ENCODE peak calls at places on chromosomes 1 and 21, in six cellular contexts. One of them, this sample, is unnamed.

GRCh38 chr1:177469519-177469918 is 298.8 kb downstream of the BRINP2 start:
- DNase-seq in esophagus muscularis mucosa: no peak
- DNase-seq in A549: no peak
- DNase-seq in neural crest cell: no peak
- DNase-seq in WERI-Rb-1: no peak
- DNase-seq in AG09319: no peak
- DNase-seq in this sample: no peak

GRCh38 chr1:165631403-165632151 is 543 bp downstream of the MGST3 start:
- DNase-seq in esophagus muscularis mucosa: no peak
- DNase-seq in A549: peak
- DNase-seq in neural crest cell: peak
- DNase-seq in WERI-Rb-1: peak
- DNase-seq in AG09319: peak
- DNase-seq in this sample: peak

GRCh38 chr1:62962014-62962793 is 178.3 kb downstream of the ATG4C start:
- DNase-seq in esophagus muscularis mucosa: no peak
- DNase-seq in A549: no peak
- DNase-seq in neural crest cell: no peak
- DNase-seq in WERI-Rb-1: no peak
- DNase-seq in AG09319: no peak
- DNase-seq in this sample: no peak

GRCh38 chr1:35452086-35452485 is 105.1 kb downstream of the KIAA0319L start:
- DNase-seq in esophagus muscularis mucosa: no peak
- DNase-seq in A549: no peak
- DNase-seq in neural crest cell: no peak
- DNase-seq in WERI-Rb-1: no peak
- DNase-seq in AG09319: peak
- DNase-seq in this sample: no peak

GRCh38 chr1:171606402-171606941 is 15.6 kb upstream of the MYOCOS start:
- DNase-seq in esophagus muscularis mucosa: no peak
- DNase-seq in A549: no peak
- DNase-seq in neural crest cell: no peak
- DNase-seq in WERI-Rb-1: no peak
- DNase-seq in AG09319: no peak
- DNase-seq in this sample: no peak

GRCh38 chr21:45417256-45417950 is 12.4 kb downstream of the COL18A1 start:
- DNase-seq in esophagus muscularis mucosa: no peak
- DNase-seq in A549: no peak
- DNase-seq in neural crest cell: no peak
- DNase-seq in WERI-Rb-1: no peak
- DNase-seq in AG09319: no peak
- DNase-seq in this sample: no peak

GRCh38 chr1:54391450-54392071 is 14.6 kb downstream of the SSBP3 start:
- DNase-seq in esophagus muscularis mucosa: no peak
- DNase-seq in A549: no peak
- DNase-seq in neural crest cell: peak
- DNase-seq in WERI-Rb-1: no peak
- DNase-seq in AG09319: no peak
- DNase-seq in this sample: no peak

GRCh38 chr1:27356628-27357280 is 10.0 kb downstream of the MAP3K6 start:
- DNase-seq in esophagus muscularis mucosa: no peak
- DNase-seq in A549: no peak
- DNase-seq in neural crest cell: no peak
- DNase-seq in WERI-Rb-1: peak
- DNase-seq in AG09319: no peak
- DNase-seq in this sample: peak

GRCh38 chr1:155070721-155071556 is 7.4 kb downstream of the EFNA4 start:
- DNase-seq in esophagus muscularis mucosa: no peak
- DNase-seq in A549: peak
- DNase-seq in neural crest cell: peak
- DNase-seq in WERI-Rb-1: no peak
- DNase-seq in AG09319: no peak
- DNase-seq in this sample: peak

GRCh38 chr21:42187976-42188653 is 30.8 kb upstream of the ABCG1 start:
- DNase-seq in esophagus muscularis mucosa: peak
- DNase-seq in A549: no peak
- DNase-seq in neural crest cell: no peak
- DNase-seq in WERI-Rb-1: no peak
- DNase-seq in AG09319: no peak
- DNase-seq in this sample: peak

GRCh38 chr1:12294076-12294475 is 64.2 kb downstream of the VPS13D start:
- DNase-seq in esophagus muscularis mucosa: no peak
- DNase-seq in A549: no peak
- DNase-seq in neural crest cell: no peak
- DNase-seq in WERI-Rb-1: no peak
- DNase-seq in AG09319: no peak
- DNase-seq in this sample: no peak

GRCh38 chr1:24875976-24876609 is 54.0 kb downstream of the RUNX3 start:
- DNase-seq in esophagus muscularis mucosa: no peak
- DNase-seq in A549: no peak
- DNase-seq in neural crest cell: no peak
- DNase-seq in WERI-Rb-1: no peak
- DNase-seq in AG09319: no peak
- DNase-seq in this sample: no peak

GRCh38 chr1:150362721-150363425 is 1.1 kb upstream of the RPRD2 start:
- DNase-seq in esophagus muscularis mucosa: no peak
- DNase-seq in A549: no peak
- DNase-seq in neural crest cell: no peak
- DNase-seq in WERI-Rb-1: no peak
- DNase-seq in AG09319: no peak
- DNase-seq in this sample: no peak

GRCh38 chr1:242189591-242189990 is 190.7 kb upstream of the MAP1LC3C start:
- DNase-seq in esophagus muscularis mucosa: no peak
- DNase-seq in A549: peak
- DNase-seq in neural crest cell: no peak
- DNase-seq in WERI-Rb-1: peak
- DNase-seq in AG09319: no peak
- DNase-seq in this sample: no peak

GRCh38 chr1:89884718-89885596 is 64.1 kb downstream of the LRRC8D start:
- DNase-seq in esophagus muscularis mucosa: no peak
- DNase-seq in A549: peak
- DNase-seq in neural crest cell: no peak
- DNase-seq in WERI-Rb-1: no peak
- DNase-seq in AG09319: no peak
- DNase-seq in this sample: no peak

GRCh38 chr1:161374373-161374772 is 6.7 kb upstream of the CFAP126 start:
- DNase-seq in esophagus muscularis mucosa: no peak
- DNase-seq in A549: peak
- DNase-seq in neural crest cell: no peak
- DNase-seq in WERI-Rb-1: no peak
- DNase-seq in AG09319: no peak
- DNase-seq in this sample: no peak

GRCh38 chr21:29005696-29006095 is 13.0 kb upstream of the LTN1 start:
- DNase-seq in esophagus muscularis mucosa: peak
- DNase-seq in A549: no peak
- DNase-seq in neural crest cell: no peak
- DNase-seq in WERI-Rb-1: no peak
- DNase-seq in AG09319: no peak
- DNase-seq in this sample: no peak

GRCh38 chr1:171990371-171990770 is 149.1 kb downstream of the DNM3 start:
- DNase-seq in esophagus muscularis mucosa: no peak
- DNase-seq in A549: no peak
- DNase-seq in neural crest cell: no peak
- DNase-seq in WERI-Rb-1: no peak
- DNase-seq in AG09319: no peak
- DNase-seq in this sample: no peak

GRCh38 chr1:3405974-3406867 is 48.2 kb upstream of the ARHGEF16 start:
- DNase-seq in esophagus muscularis mucosa: no peak
- DNase-seq in A549: no peak
- DNase-seq in neural crest cell: no peak
- DNase-seq in WERI-Rb-1: no peak
- DNase-seq in AG09319: no peak
- DNase-seq in this sample: no peak

GRCh38 chr1:40385437-40386310 is 12.1 kb downstream of the SMAP2 start:
- DNase-seq in esophagus muscularis mucosa: no peak
- DNase-seq in A549: no peak
- DNase-seq in neural crest cell: no peak
- DNase-seq in WERI-Rb-1: no peak
- DNase-seq in AG09319: no peak
- DNase-seq in this sample: peak

GRCh38 chr1:241837901-241838300 is 10.1 kb upstream of the EXO1 start:
- DNase-seq in esophagus muscularis mucosa: no peak
- DNase-seq in A549: peak
- DNase-seq in neural crest cell: no peak
- DNase-seq in WERI-Rb-1: no peak
- DNase-seq in AG09319: peak
- DNase-seq in this sample: no peak

GRCh38 chr1:24501371-24502167 is 1.1 kb upstream of the RCAN3 start:
- DNase-seq in esophagus muscularis mucosa: no peak
- DNase-seq in A549: peak
- DNase-seq in neural crest cell: no peak
- DNase-seq in WERI-Rb-1: no peak
- DNase-seq in AG09319: no peak
- DNase-seq in this sample: no peak

GRCh38 chr21:14737922-14738321 is 191.8 kb upstream of the SAMSN1 start:
- DNase-seq in esophagus muscularis mucosa: no peak
- DNase-seq in A549: peak
- DNase-seq in neural crest cell: peak
- DNase-seq in WERI-Rb-1: peak
- DNase-seq in AG09319: no peak
- DNase-seq in this sample: no peak

DNA sequence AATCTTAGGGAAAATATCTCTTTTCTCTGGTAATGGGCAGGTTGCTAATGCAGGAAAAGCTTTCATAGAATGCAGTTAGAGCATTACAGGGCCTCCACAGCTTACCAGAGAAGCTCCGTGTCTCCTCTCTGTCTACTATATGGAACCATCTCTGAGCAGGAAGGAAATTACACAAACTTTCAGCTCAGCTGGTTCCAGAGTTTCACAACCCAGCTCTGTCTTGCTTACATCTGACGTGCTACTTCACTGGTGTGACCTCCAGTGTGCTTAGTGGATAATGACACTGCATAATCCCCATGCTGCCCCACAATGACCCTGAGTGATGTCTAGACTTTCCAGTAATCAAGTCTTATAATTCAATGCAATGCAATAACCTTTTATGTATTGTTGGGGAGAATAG is 4.3 kb upstream of the FGGY start:
- DNase-seq in esophagus muscularis mucosa: no peak
- DNase-seq in A549: peak
- DNase-seq in neural crest cell: no peak
- DNase-seq in WERI-Rb-1: peak
- DNase-seq in AG09319: no peak
- DNase-seq in this sample: peak
- TF ChIP-seq CTCF in esophagus muscularis mucosa: no peak
- TF ChIP-seq CTCF in A549: no peak
- TF ChIP-seq CTCF in neural crest cell: no peak
- TF ChIP-seq CTCF in WERI-Rb-1: no peak
- TF ChIP-seq CTCF in AG09319: no peak
- TF ChIP-seq CTCF in this sample: no peak

DNA sequence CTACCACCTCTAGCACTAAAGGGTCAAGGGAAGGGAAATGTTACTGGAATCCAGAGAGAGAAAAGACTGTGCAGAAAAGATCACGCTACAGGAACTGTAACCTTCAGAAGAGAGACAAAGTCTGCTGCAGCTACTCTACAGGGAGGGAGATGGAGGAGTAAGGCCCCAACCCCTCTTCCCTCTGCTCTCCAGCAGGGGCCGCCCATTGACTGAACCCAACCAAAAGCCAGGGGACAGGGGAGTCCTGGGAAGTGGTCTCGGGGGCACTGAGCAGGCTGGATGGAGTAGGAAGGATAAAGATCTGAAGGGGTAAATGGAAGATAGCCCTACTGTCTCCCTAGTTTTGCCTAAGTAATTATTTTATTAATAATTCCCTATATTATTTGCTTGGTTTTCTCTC is 72.8 kb upstream of the NR5A2 start:
- DNase-seq in esophagus muscularis mucosa: no peak
- DNase-seq in A549: peak
- DNase-seq in neural crest cell: peak
- DNase-seq in WERI-Rb-1: peak
- DNase-seq in AG09319: no peak
- DNase-seq in this sample: no peak
- TF ChIP-seq CTCF in esophagus muscularis mucosa: no peak
- TF ChIP-seq CTCF in A549: peak
- TF ChIP-seq CTCF in neural crest cell: peak
- TF ChIP-seq CTCF in WERI-Rb-1: peak
- TF ChIP-seq CTCF in AG09319: peak
- TF ChIP-seq CTCF in this sample: no peak

GRCh38 chr1:178774263-178774662 is 49.2 kb downstream of the RALGPS2 start:
- DNase-seq in esophagus muscularis mucosa: no peak
- DNase-seq in A549: peak
- DNase-seq in neural crest cell: no peak
- DNase-seq in WERI-Rb-1: no peak
- DNase-seq in AG09319: no peak
- DNase-seq in this sample: no peak
- TF ChIP-seq CTCF in esophagus muscularis mucosa: peak
- TF ChIP-seq CTCF in A549: peak
- TF ChIP-seq CTCF in neural crest cell: peak
- TF ChIP-seq CTCF in WERI-Rb-1: no peak
- TF ChIP-seq CTCF in AG09319: peak
- TF ChIP-seq CTCF in this sample: peak

DNA sequence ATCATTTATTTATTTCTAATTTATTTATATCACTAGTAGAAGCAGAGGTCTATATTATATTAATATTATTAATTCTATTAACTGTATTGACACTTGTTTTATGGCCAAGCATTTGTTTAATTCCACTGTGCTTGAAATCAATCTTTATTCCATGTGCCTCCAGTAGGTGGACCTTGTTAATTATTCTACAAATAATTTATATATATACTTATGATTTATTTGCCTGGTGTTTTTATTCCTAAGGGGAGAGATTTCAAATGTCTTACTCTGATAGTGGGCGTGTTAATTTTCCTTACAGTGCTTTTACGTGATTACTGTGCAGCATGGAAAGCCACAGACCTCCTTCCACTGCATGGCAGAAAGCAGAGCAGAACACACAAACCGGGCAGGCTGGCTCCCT is 17.5 kb upstream of the OR6N2 start:
- DNase-seq in esophagus muscularis mucosa: no peak
- DNase-seq in A549: no peak
- DNase-seq in neural crest cell: no peak
- DNase-seq in WERI-Rb-1: no peak
- DNase-seq in AG09319: no peak
- DNase-seq in this sample: no peak
- TF ChIP-seq CTCF in esophagus muscularis mucosa: no peak
- TF ChIP-seq CTCF in A549: no peak
- TF ChIP-seq CTCF in neural crest cell: peak
- TF ChIP-seq CTCF in WERI-Rb-1: no peak
- TF ChIP-seq CTCF in AG09319: no peak
- TF ChIP-seq CTCF in this sample: peak

DNA sequence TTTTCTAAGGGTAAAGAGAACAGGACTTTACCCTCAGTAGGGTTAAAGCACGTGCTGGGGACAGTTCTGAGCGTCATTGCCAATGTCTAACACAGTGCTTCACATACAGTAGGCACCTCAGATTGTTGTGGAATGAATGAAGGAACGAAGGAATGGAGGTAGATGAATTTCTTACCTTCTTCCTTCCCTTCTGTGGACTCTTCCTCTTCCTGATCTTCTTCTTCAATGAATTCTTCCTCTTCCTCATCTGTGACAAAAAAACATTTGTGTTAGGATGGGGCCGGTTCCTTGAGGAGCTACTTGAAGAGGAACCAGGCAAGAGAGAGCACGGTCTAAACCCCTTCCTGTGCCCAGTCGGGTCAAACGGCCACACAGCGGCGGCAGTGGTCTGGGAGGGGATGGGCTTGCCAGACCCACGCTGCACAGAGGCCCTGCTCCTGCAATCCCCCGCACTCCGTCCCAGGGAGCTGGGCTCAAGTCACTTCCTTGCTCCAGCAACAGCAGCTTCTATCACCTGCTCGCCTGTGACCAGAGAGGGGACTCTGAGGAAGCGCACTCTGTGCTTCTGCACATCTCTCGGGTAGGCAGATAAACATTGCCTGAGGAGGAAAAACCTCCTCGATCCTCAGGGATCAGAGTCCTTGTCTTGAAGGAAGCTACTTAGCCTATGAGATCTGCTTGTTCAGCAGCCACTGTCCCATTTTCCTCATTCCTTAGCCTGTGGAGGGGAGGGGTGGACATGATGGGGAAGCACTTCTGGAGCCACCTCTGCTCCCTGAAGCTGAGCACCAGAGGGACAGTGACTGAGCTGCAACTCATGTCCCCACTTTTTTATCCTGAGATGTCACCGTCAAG is 8.0 kb upstream of the SLC30A2 start:
- DNase-seq in esophagus muscularis mucosa: no peak
- DNase-seq in A549: no peak
- DNase-seq in neural crest cell: no peak
- DNase-seq in WERI-Rb-1: no peak
- DNase-seq in AG09319: no peak
- DNase-seq in this sample: no peak
- TF ChIP-seq CTCF in esophagus muscularis mucosa: no peak
- TF ChIP-seq CTCF in A549: no peak
- TF ChIP-seq CTCF in neural crest cell: no peak
- TF ChIP-seq CTCF in WERI-Rb-1: peak
- TF ChIP-seq CTCF in AG09319: no peak
- TF ChIP-seq CTCF in this sample: no peak

This sample was measured in natural killer cell.